ENCODE peak calls at places on chromosomes 11 and 22, in six cellular contexts. One of them, this sample, is unnamed.

GRCh38 chr11:76629853-76630599 is 40.5 kb downstream of the LRRC32 start:
- DNase-seq in fibroblast of mammary gland: peak
- DNase-seq in upper lobe of right lung: peak
- DNase-seq in tibial nerve: peak
- DNase-seq in IMR-90: peak
- DNase-seq in CD8-positive, alpha-beta T cell: peak
- DNase-seq in this sample: no peak

GRCh38 chr11:47259178-47259977 is 1.6 kb downstream of the NR1H3 start:
- DNase-seq in fibroblast of mammary gland: peak
- DNase-seq in upper lobe of right lung: no peak
- DNase-seq in tibial nerve: no peak
- DNase-seq in IMR-90: peak
- DNase-seq in CD8-positive, alpha-beta T cell: no peak
- DNase-seq in this sample: no peak

GRCh38 chr11:102914238-102915043 is 39.7 kb upstream of the MMP12 start:
- DNase-seq in fibroblast of mammary gland: peak
- DNase-seq in upper lobe of right lung: no peak
- DNase-seq in tibial nerve: peak
- DNase-seq in IMR-90: peak
- DNase-seq in CD8-positive, alpha-beta T cell: no peak
- DNase-seq in this sample: no peak

GRCh38 chr11:2531277-2531986 is 86.6 kb downstream of the KCNQ1 start:
- DNase-seq in fibroblast of mammary gland: peak
- DNase-seq in upper lobe of right lung: peak
- DNase-seq in tibial nerve: peak
- DNase-seq in IMR-90: peak
- DNase-seq in CD8-positive, alpha-beta T cell: peak
- DNase-seq in this sample: peak

GRCh38 chr11:9796854-9797253 is 133.0 kb downstream of the SWAP70 start:
- DNase-seq in fibroblast of mammary gland: peak
- DNase-seq in upper lobe of right lung: no peak
- DNase-seq in tibial nerve: peak
- DNase-seq in IMR-90: no peak
- DNase-seq in CD8-positive, alpha-beta T cell: no peak
- DNase-seq in this sample: no peak

GRCh38 chr11:102940714-102941588 is 14.6 kb downstream of the MMP13 start:
- DNase-seq in fibroblast of mammary gland: peak
- DNase-seq in upper lobe of right lung: no peak
- DNase-seq in tibial nerve: peak
- DNase-seq in IMR-90: peak
- DNase-seq in CD8-positive, alpha-beta T cell: no peak
- DNase-seq in this sample: no peak

GRCh38 chr11:86446163-86446923 is 71.7 kb downstream of the CCDC81 start:
- DNase-seq in fibroblast of mammary gland: no peak
- DNase-seq in upper lobe of right lung: no peak
- DNase-seq in tibial nerve: no peak
- DNase-seq in IMR-90: no peak
- DNase-seq in CD8-positive, alpha-beta T cell: no peak
- DNase-seq in this sample: no peak

GRCh38 chr11:132248585-132248984 is 878.2 kb downstream of the NTM start:
- DNase-seq in fibroblast of mammary gland: no peak
- DNase-seq in upper lobe of right lung: no peak
- DNase-seq in tibial nerve: no peak
- DNase-seq in IMR-90: no peak
- DNase-seq in CD8-positive, alpha-beta T cell: no peak
- DNase-seq in this sample: no peak

GRCh38 chr11:64385953-64386704 is 27.2 kb downstream of the RPS6KA4 start:
- DNase-seq in fibroblast of mammary gland: peak
- DNase-seq in upper lobe of right lung: no peak
- DNase-seq in tibial nerve: no peak
- DNase-seq in IMR-90: peak
- DNase-seq in CD8-positive, alpha-beta T cell: no peak
- DNase-seq in this sample: no peak

GRCh38 chr11:33690290-33691050 is 10.2 kb downstream of the C11orf91 start:
- DNase-seq in fibroblast of mammary gland: peak
- DNase-seq in upper lobe of right lung: no peak
- DNase-seq in tibial nerve: peak
- DNase-seq in IMR-90: peak
- DNase-seq in CD8-positive, alpha-beta T cell: no peak
- DNase-seq in this sample: no peak

GRCh38 chr11:65861165-65861505 is 902 bp downstream of the MUS81 start:
- DNase-seq in fibroblast of mammary gland: no peak
- DNase-seq in upper lobe of right lung: no peak
- DNase-seq in tibial nerve: no peak
- DNase-seq in IMR-90: no peak
- DNase-seq in CD8-positive, alpha-beta T cell: no peak
- DNase-seq in this sample: no peak

GRCh38 chr11:106331163-106331562 is 253.7 kb downstream of the AASDHPPT start:
- DNase-seq in fibroblast of mammary gland: peak
- DNase-seq in upper lobe of right lung: no peak
- DNase-seq in tibial nerve: no peak
- DNase-seq in IMR-90: no peak
- DNase-seq in CD8-positive, alpha-beta T cell: no peak
- DNase-seq in this sample: no peak

GRCh38 chr11:123057604-123058305 is 4.2 kb downstream of the HSPA8 start:
- DNase-seq in fibroblast of mammary gland: no peak
- DNase-seq in upper lobe of right lung: no peak
- DNase-seq in tibial nerve: no peak
- DNase-seq in IMR-90: no peak
- DNase-seq in CD8-positive, alpha-beta T cell: no peak
- DNase-seq in this sample: no peak

GRCh38 chr22:46033256-46034200 is 56.6 kb upstream of the WNT7B start:
- DNase-seq in fibroblast of mammary gland: peak
- DNase-seq in upper lobe of right lung: no peak
- DNase-seq in tibial nerve: no peak
- DNase-seq in IMR-90: peak
- DNase-seq in CD8-positive, alpha-beta T cell: no peak
- DNase-seq in this sample: no peak

GRCh38 chr11:9868641-9869040 is 204.8 kb downstream of the SWAP70 start:
- DNase-seq in fibroblast of mammary gland: no peak
- DNase-seq in upper lobe of right lung: no peak
- DNase-seq in tibial nerve: no peak
- DNase-seq in IMR-90: no peak
- DNase-seq in CD8-positive, alpha-beta T cell: no peak
- DNase-seq in this sample: no peak

GRCh38 chr11:132586801-132587200 is 945.5 kb downstream of the OPCML start:
- DNase-seq in fibroblast of mammary gland: no peak
- DNase-seq in upper lobe of right lung: no peak
- DNase-seq in tibial nerve: no peak
- DNase-seq in IMR-90: peak
- DNase-seq in CD8-positive, alpha-beta T cell: no peak
- DNase-seq in this sample: no peak

GRCh38 chr22:42617155-42617983 is 2.7 kb upstream of the POLDIP3 start:
- DNase-seq in fibroblast of mammary gland: no peak
- DNase-seq in upper lobe of right lung: no peak
- DNase-seq in tibial nerve: no peak
- DNase-seq in IMR-90: no peak
- DNase-seq in CD8-positive, alpha-beta T cell: no peak
- DNase-seq in this sample: no peak

GRCh38 chr11:126879516-126879915 is 121.1 kb downstream of the KIRREL3 start:
- DNase-seq in fibroblast of mammary gland: no peak
- DNase-seq in upper lobe of right lung: no peak
- DNase-seq in tibial nerve: no peak
- DNase-seq in IMR-90: peak
- DNase-seq in CD8-positive, alpha-beta T cell: no peak
- DNase-seq in this sample: no peak

GRCh38 chr22:46678785-46679700 is 58.9 kb downstream of the GRAMD4 start:
- DNase-seq in fibroblast of mammary gland: peak
- DNase-seq in upper lobe of right lung: no peak
- DNase-seq in tibial nerve: no peak
- DNase-seq in IMR-90: peak
- DNase-seq in CD8-positive, alpha-beta T cell: no peak
- DNase-seq in this sample: no peak

GRCh38 chr22:37690901-37691504 is 4.9 kb downstream of the NOL12 start:
- DNase-seq in fibroblast of mammary gland: no peak
- DNase-seq in upper lobe of right lung: no peak
- DNase-seq in tibial nerve: no peak
- DNase-seq in IMR-90: no peak
- DNase-seq in CD8-positive, alpha-beta T cell: no peak
- DNase-seq in this sample: no peak

GRCh38 chr11:129209891-129210830 is 18.0 kb upstream of the ARHGAP32 start:
- DNase-seq in fibroblast of mammary gland: no peak
- DNase-seq in upper lobe of right lung: no peak
- DNase-seq in tibial nerve: no peak
- DNase-seq in IMR-90: no peak
- DNase-seq in CD8-positive, alpha-beta T cell: no peak
- DNase-seq in this sample: no peak

GRCh38 chr22:28015676-28016601 is 96.9 kb upstream of the PITPNB start:
- DNase-seq in fibroblast of mammary gland: no peak
- DNase-seq in upper lobe of right lung: peak
- DNase-seq in tibial nerve: no peak
- DNase-seq in IMR-90: no peak
- DNase-seq in CD8-positive, alpha-beta T cell: no peak
- DNase-seq in this sample: no peak

GRCh38 chr11:18721576-18722292 is 4.3 kb downstream of the IGSF22 start:
- DNase-seq in fibroblast of mammary gland: peak
- DNase-seq in upper lobe of right lung: no peak
- DNase-seq in tibial nerve: peak
- DNase-seq in IMR-90: peak
- DNase-seq in CD8-positive, alpha-beta T cell: peak
- DNase-seq in this sample: no peak

GRCh38 chr11:97092823-97093222 is 703.0 kb downstream of the JRKL start:
- DNase-seq in fibroblast of mammary gland: no peak
- DNase-seq in upper lobe of right lung: no peak
- DNase-seq in tibial nerve: no peak
- DNase-seq in IMR-90: no peak
- DNase-seq in CD8-positive, alpha-beta T cell: no peak
- DNase-seq in this sample: no peak

DNA sequence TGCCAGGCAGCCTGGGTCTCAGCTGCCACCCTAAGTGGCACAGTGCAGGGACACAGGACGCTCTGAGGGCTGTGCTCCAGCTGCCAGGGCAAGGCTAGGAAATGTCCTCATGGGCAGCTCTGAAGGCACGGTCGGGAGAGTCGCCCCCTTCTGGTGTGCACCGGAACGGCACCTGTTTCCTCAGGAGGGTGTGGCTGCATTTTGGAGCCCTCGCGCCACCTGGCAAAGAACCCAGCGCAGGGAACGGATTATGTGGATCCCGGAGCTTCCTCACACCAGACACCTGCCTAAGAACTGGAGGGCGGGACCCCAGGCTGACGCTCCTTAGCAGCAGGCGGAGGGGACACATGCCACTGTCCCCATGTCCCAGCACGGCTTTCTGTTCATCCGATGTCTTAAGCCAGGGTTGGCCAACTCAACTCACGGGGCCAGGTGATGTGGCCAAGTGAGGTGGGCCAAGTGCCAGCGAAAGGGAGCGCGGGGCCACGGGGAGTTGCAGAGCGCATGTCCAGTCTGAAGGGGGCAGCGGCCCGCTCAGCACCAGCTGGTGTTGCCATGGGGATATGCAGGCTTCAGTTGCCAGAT is 5.1 kb upstream of the SLC22A8 start:
- DNase-seq in fibroblast of mammary gland: no peak
- DNase-seq in upper lobe of right lung: no peak
- DNase-seq in tibial nerve: no peak
- DNase-seq in IMR-90: no peak
- DNase-seq in CD8-positive, alpha-beta T cell: no peak
- DNase-seq in this sample: peak
- TF ChIP-seq CTCF in fibroblast of mammary gland: peak
- TF ChIP-seq CTCF in upper lobe of right lung: peak
- TF ChIP-seq CTCF in tibial nerve: no peak
- TF ChIP-seq CTCF in IMR-90: peak
- TF ChIP-seq CTCF in CD8-positive, alpha-beta T cell: no peak
- TF ChIP-seq CTCF in this sample: peak

DNA sequence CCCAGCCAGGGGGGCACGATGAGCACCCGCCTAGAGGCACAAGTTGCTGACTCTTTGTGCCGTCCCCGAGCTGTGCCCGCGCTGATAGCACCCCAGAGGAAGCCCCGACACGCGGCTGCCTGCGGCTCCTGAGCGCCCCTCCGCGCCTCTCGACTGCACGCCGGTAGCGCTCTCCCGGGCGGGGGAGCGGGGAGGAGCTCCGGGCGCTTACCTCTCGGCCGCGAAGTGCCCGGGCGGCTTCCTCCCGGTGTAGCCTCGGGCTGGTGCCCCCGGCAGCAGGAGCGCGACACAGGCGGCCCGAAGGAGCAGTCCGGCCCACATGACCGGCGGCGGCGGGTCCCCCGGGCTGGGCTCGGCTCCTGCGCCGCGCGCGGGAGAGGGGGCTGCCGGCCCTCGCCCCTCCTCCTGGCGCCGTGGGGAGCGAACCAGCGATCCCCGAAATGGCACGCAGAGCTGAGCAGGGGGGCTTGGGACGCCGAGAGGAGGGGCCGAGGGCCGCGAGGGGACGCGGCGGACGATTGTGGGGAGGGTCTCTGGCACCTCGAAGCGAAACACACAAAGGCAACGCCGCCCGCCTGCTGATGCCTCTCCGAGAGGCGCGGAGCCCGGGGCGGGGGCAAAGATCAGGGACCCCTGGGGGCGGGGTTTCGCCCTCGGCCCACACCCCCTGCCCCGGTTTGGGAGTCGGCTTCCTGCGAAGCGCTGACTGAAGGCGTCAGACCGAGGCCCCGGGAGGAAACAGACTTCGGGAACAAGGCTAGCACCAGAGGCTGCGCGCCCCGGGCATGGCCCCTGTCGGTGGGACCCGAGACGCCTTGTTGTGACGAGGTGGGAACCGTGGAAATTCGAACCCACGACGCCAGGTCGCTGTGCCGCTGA is at the start of gene VWCE:
- DNase-seq in fibroblast of mammary gland: peak
- DNase-seq in upper lobe of right lung: peak
- DNase-seq in tibial nerve: peak
- DNase-seq in IMR-90: peak
- DNase-seq in CD8-positive, alpha-beta T cell: peak
- DNase-seq in this sample: peak
- TF ChIP-seq CTCF in fibroblast of mammary gland: no peak
- TF ChIP-seq CTCF in upper lobe of right lung: peak
- TF ChIP-seq CTCF in tibial nerve: no peak
- TF ChIP-seq CTCF in IMR-90: peak
- TF ChIP-seq CTCF in CD8-positive, alpha-beta T cell: no peak
- TF ChIP-seq CTCF in this sample: no peak

GRCh38 chr11:104332110-104332509 is 168.2 kb upstream of the PDGFD start:
- DNase-seq in fibroblast of mammary gland: peak
- DNase-seq in upper lobe of right lung: no peak
- DNase-seq in tibial nerve: no peak
- DNase-seq in IMR-90: no peak
- DNase-seq in CD8-positive, alpha-beta T cell: no peak
- DNase-seq in this sample: no peak
- TF ChIP-seq CTCF in fibroblast of mammary gland: peak
- TF ChIP-seq CTCF in upper lobe of right lung: no peak
- TF ChIP-seq CTCF in tibial nerve: no peak
- TF ChIP-seq CTCF in IMR-90: no peak
- TF ChIP-seq CTCF in CD8-positive, alpha-beta T cell: no peak
- TF ChIP-seq CTCF in this sample: no peak

DNA sequence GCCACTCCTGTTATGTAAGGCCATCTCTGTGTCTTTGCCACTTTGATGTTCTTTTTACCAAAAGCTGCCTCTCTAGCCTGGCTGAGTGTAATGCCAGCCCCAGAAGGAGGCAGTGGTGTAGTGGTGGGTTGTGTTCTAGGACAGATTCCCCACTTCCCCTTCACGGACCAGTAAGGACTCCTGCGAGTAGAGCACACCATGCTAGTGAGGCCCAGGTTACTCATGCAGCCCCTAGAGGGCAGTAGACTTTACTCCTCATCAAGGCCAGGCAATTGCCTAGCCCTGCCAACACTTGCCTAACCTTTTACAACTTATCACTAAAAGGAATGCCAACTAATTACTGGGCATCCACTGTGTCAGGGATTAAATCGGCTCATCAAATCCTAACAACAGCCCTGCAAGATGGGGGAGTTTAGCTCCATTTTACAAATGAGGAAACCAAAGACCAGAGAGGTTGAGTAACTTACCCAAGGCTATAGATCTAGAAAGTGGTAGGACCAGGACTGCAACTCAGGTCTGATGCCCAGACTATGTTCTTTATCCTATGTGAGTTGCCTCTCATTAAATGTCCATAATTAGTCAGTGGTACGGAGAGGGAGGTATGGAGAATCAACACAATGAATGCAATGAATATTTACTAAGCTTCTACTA is 75.3 kb downstream of the APIP start:
- DNase-seq in fibroblast of mammary gland: peak
- DNase-seq in upper lobe of right lung: no peak
- DNase-seq in tibial nerve: no peak
- DNase-seq in IMR-90: peak
- DNase-seq in CD8-positive, alpha-beta T cell: peak
- DNase-seq in this sample: no peak
- TF ChIP-seq CTCF in fibroblast of mammary gland: peak
- TF ChIP-seq CTCF in upper lobe of right lung: peak
- TF ChIP-seq CTCF in tibial nerve: no peak
- TF ChIP-seq CTCF in IMR-90: peak
- TF ChIP-seq CTCF in CD8-positive, alpha-beta T cell: peak
- TF ChIP-seq CTCF in this sample: no peak

This sample was measured in mesothelial cell of epicardium.